ENCODE peak calls at places on chromosomes 13 and 19, in eight cellular contexts. One of them, this sample, is unnamed.
A peak's percentile ranks its signal among the peaks of the same experiment; 100 is the strongest.

GRCh38 chr19:33767898-33768413 is 28.7 kb upstream of the KCTD15 start:
- DNase-seq in pancreas: no peak
- DNase-seq in astrocyte: no peak
- DNase-seq in tibial artery: no peak
- DNase-seq in hepatocyte: peak; percentile 80
- DNase-seq in stomach: no peak
- DNase-seq in left lung: no peak
- DNase-seq in left ventricle myocardium inferior: no peak
- DNase-seq in this sample: no peak

GRCh38 chr19:30651066-30651465 is 278.9 kb downstream of the ZNF536 start:
- DNase-seq in hepatocyte: no peak
- DNase-seq in left lung: no peak
- DNase-seq in left ventricle myocardium inferior: no peak
- DNase-seq in stomach: no peak
- DNase-seq in pancreas: peak; percentile 93
- DNase-seq in astrocyte: no peak
- DNase-seq in tibial artery: no peak
- DNase-seq in this sample: no peak

GRCh38 chr13:27617801-27618411 is 2.4 kb downstream of the LNX2 start:
- DNase-seq in left ventricle myocardium inferior: no peak
- DNase-seq in tibial artery: no peak
- DNase-seq in stomach: peak; percentile 28
- DNase-seq in pancreas: peak; percentile 39
- DNase-seq in left lung: no peak
- DNase-seq in astrocyte: no peak
- DNase-seq in hepatocyte: no peak
- DNase-seq in this sample: no peak

GRCh38 chr19:511101-511841 is 4.0 kb downstream of the TPGS1 start:
- DNase-seq in stomach: peak; percentile 37
- DNase-seq in hepatocyte: peak; percentile 74
- DNase-seq in astrocyte: peak; percentile 68
- DNase-seq in left lung: no peak
- DNase-seq in tibial artery: no peak
- DNase-seq in pancreas: no peak
- DNase-seq in left ventricle myocardium inferior: no peak
- DNase-seq in this sample: no peak

GRCh38 chr13:23578411-23579071 is 8.3 kb downstream of the TNFRSF19 start:
- DNase-seq in pancreas: peak; percentile 82
- DNase-seq in astrocyte: peak; percentile 55
- DNase-seq in hepatocyte: peak; percentile 90
- DNase-seq in left ventricle myocardium inferior: peak; percentile 82
- DNase-seq in tibial artery: peak; percentile 83
- DNase-seq in stomach: peak; percentile 79
- DNase-seq in left lung: peak; percentile 86
- DNase-seq in this sample: peak; percentile 79

GRCh38 chr19:34276614-34277013 is 22.3 kb downstream of the GARRE1 start:
- DNase-seq in left lung: no peak
- DNase-seq in hepatocyte: no peak
- DNase-seq in stomach: no peak
- DNase-seq in pancreas: no peak
- DNase-seq in tibial artery: no peak
- DNase-seq in left ventricle myocardium inferior: no peak
- DNase-seq in astrocyte: no peak
- DNase-seq in this sample: no peak

GRCh38 chr19:49875801-49876421 is 1.2 kb downstream of the AKT1S1 start:
- DNase-seq in left lung: no peak
- DNase-seq in astrocyte: no peak
- DNase-seq in left ventricle myocardium inferior: peak; percentile 64
- DNase-seq in tibial artery: peak; percentile 86
- DNase-seq in hepatocyte: peak; percentile 68
- DNase-seq in pancreas: peak; percentile 72
- DNase-seq in stomach: no peak
- DNase-seq in this sample: peak; percentile 87

GRCh38 chr13:106318941-106319411 is 216.5 kb downstream of the EFNB2 start:
- DNase-seq in astrocyte: peak; percentile 98
- DNase-seq in hepatocyte: peak; percentile 61
- DNase-seq in pancreas: no peak
- DNase-seq in stomach: no peak
- DNase-seq in left lung: peak; percentile 62
- DNase-seq in tibial artery: no peak
- DNase-seq in left ventricle myocardium inferior: no peak
- DNase-seq in this sample: no peak

GRCh38 chr19:52307275-52307674 is 10.3 kb downstream of the ZNF480 start:
- DNase-seq in stomach: no peak
- DNase-seq in tibial artery: no peak
- DNase-seq in left lung: no peak
- DNase-seq in astrocyte: peak; percentile 39
- DNase-seq in hepatocyte: no peak
- DNase-seq in left ventricle myocardium inferior: no peak
- DNase-seq in pancreas: no peak
- DNase-seq in this sample: no peak

GRCh38 chr13:75326173-75327131 is 155.5 kb downstream of the TBC1D4 start:
- DNase-seq in left lung: no peak
- DNase-seq in astrocyte: peak; percentile 61
- DNase-seq in hepatocyte: peak; percentile 9
- DNase-seq in tibial artery: no peak
- DNase-seq in stomach: no peak
- DNase-seq in pancreas: no peak
- DNase-seq in left ventricle myocardium inferior: no peak
- DNase-seq in this sample: peak; percentile 52

GRCh38 chr19:409006-409514 is at the start of gene C2CD4C:
- DNase-seq in pancreas: no peak
- DNase-seq in hepatocyte: peak; percentile 58
- DNase-seq in stomach: no peak
- DNase-seq in astrocyte: no peak
- DNase-seq in left lung: peak; percentile 26
- DNase-seq in left ventricle myocardium inferior: no peak
- DNase-seq in tibial artery: peak; percentile 50
- DNase-seq in this sample: no peak

GRCh38 chr13:47726394-47726793 is 274.7 kb downstream of the SUCLA2 start:
- DNase-seq in tibial artery: no peak
- DNase-seq in left lung: no peak
- DNase-seq in hepatocyte: no peak
- DNase-seq in left ventricle myocardium inferior: no peak
- DNase-seq in pancreas: no peak
- DNase-seq in stomach: no peak
- DNase-seq in astrocyte: no peak
- DNase-seq in this sample: no peak

GRCh38 chr19:8120636-8121480 is 28.5 kb downstream of the FBN3 start:
- DNase-seq in left lung: no peak
- DNase-seq in tibial artery: no peak
- DNase-seq in hepatocyte: no peak
- DNase-seq in pancreas: no peak
- DNase-seq in astrocyte: no peak
- DNase-seq in stomach: no peak
- DNase-seq in left ventricle myocardium inferior: no peak
- DNase-seq in this sample: no peak

GRCh38 chr13:89982406-89983085 is 1364.9 kb upstream of the MIR17HG start:
- DNase-seq in left lung: no peak
- DNase-seq in pancreas: no peak
- DNase-seq in left ventricle myocardium inferior: no peak
- DNase-seq in stomach: no peak
- DNase-seq in astrocyte: peak; percentile 46
- DNase-seq in hepatocyte: peak; percentile 5
- DNase-seq in tibial artery: no peak
- DNase-seq in this sample: no peak

GRCh38 chr13:85261757-85262346 is 537.4 kb downstream of the SLITRK6 start:
- DNase-seq in astrocyte: no peak
- DNase-seq in hepatocyte: peak; percentile 20
- DNase-seq in tibial artery: no peak
- DNase-seq in left lung: no peak
- DNase-seq in left ventricle myocardium inferior: no peak
- DNase-seq in stomach: no peak
- DNase-seq in pancreas: no peak
- DNase-seq in this sample: no peak

GRCh38 chr13:20344836-20345490 is 112.8 kb upstream of the GJB6 start:
- DNase-seq in pancreas: no peak
- DNase-seq in stomach: no peak
- DNase-seq in left ventricle myocardium inferior: no peak
- DNase-seq in astrocyte: no peak
- DNase-seq in hepatocyte: no peak
- DNase-seq in tibial artery: no peak
- DNase-seq in left lung: no peak
- DNase-seq in this sample: no peak

GRCh38 chr19:15779756-15780476 is 7.5 kb upstream of the OR10H5 start:
- DNase-seq in hepatocyte: no peak
- DNase-seq in tibial artery: peak; percentile 82
- DNase-seq in pancreas: peak; percentile 61
- DNase-seq in astrocyte: no peak
- DNase-seq in stomach: peak; percentile 60
- DNase-seq in left ventricle myocardium inferior: peak; percentile 73
- DNase-seq in left lung: peak; percentile 67
- DNase-seq in this sample: peak; percentile 89

GRCh38 chr13:19618925-19619324 is 14.5 kb upstream of the MPHOSPH8 start:
- DNase-seq in pancreas: peak; percentile 25
- DNase-seq in left lung: no peak
- DNase-seq in left ventricle myocardium inferior: no peak
- DNase-seq in tibial artery: no peak
- DNase-seq in hepatocyte: peak; percentile 16
- DNase-seq in astrocyte: no peak
- DNase-seq in stomach: no peak
- DNase-seq in this sample: no peak

GRCh38 chr19:37977992-37978391 is 71.0 kb downstream of the SIPA1L3 start:
- DNase-seq in left lung: no peak
- DNase-seq in pancreas: no peak
- DNase-seq in stomach: no peak
- DNase-seq in astrocyte: peak; percentile 98
- DNase-seq in tibial artery: peak; percentile 15
- DNase-seq in left ventricle myocardium inferior: no peak
- DNase-seq in hepatocyte: no peak
- DNase-seq in this sample: no peak

GRCh38 chr13:44648392-44649117 is 72.4 kb upstream of the TSC22D1 start:
- DNase-seq in left ventricle myocardium inferior: no peak
- DNase-seq in tibial artery: no peak
- DNase-seq in left lung: no peak
- DNase-seq in astrocyte: no peak
- DNase-seq in hepatocyte: peak; percentile 16
- DNase-seq in pancreas: peak; percentile 12
- DNase-seq in stomach: no peak
- DNase-seq in this sample: no peak

GRCh38 chr19:14015454-14016035 is 9.4 kb upstream of the RFX1 start:
- DNase-seq in stomach: no peak
- DNase-seq in astrocyte: no peak
- DNase-seq in tibial artery: no peak
- DNase-seq in left ventricle myocardium inferior: no peak
- DNase-seq in hepatocyte: peak; percentile 53
- DNase-seq in pancreas: no peak
- DNase-seq in left lung: no peak
- DNase-seq in this sample: no peak

DNA sequence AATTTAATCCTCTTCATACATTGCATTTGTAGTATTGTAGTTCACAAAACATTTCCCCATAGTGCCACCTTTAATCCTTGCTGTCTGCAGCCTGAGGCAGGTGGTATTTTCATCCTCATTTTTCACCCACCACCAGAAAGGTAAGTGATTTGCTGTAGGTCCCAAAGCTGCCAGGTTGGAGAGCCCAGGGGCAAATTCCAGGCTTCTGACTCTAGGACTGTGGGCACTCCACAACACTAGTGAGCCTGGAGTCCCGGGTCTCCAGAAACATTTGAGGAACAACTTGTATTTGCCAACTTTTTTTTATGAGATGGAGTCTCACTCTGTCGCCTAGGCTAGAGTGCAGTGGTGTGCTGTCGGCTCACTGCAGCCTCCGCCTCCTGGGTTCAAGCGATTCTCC is 6.2 kb downstream of the ILF3 start:
- DNase-seq in pancreas: no peak
- DNase-seq in left ventricle myocardium inferior: no peak
- DNase-seq in hepatocyte: no peak
- DNase-seq in left lung: no peak
- DNase-seq in stomach: no peak
- DNase-seq in tibial artery: no peak
- DNase-seq in astrocyte: no peak
- DNase-seq in this sample: no peak
- H3K27ac ChIP-seq in pancreas: no peak overlapping the region
- H3K27ac ChIP-seq in left ventricle myocardium inferior: no peak overlapping the region
- H3K27ac ChIP-seq in hepatocyte: no peak overlapping the region
- H3K27ac ChIP-seq in left lung: no peak overlapping the region
- H3K27ac ChIP-seq in stomach: no peak overlapping the region
- H3K27ac ChIP-seq in tibial artery: no peak overlapping the region
- H3K27ac ChIP-seq in astrocyte: no peak overlapping the region
- H3K27ac ChIP-seq in this sample: no peak overlapping the region

DNA sequence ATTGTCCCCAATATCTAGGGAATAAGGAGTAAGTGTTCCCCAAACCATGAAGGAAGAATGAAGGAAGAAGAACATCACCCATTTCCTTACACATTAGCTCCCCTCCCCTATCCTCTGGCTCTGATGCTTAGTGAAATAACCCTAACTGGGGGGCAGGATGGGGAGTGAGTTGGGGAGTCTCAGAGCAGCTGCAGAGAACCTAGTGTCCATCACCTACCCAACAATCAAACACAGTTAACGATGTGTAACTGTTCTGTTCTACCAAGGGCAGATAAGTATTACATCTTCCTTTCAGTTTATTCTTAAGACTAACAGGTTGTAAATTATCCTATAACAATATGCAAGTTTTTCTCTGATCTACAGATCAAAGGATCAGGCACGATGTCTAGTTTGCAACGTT is 12.8 kb downstream of the ELF1 start:
- DNase-seq in astrocyte: no peak
- DNase-seq in hepatocyte: no peak
- DNase-seq in left ventricle myocardium inferior: no peak
- DNase-seq in stomach: no peak
- DNase-seq in pancreas: no peak
- DNase-seq in tibial artery: no peak
- DNase-seq in left lung: no peak
- DNase-seq in this sample: no peak
- H3K4me1 ChIP-seq in astrocyte: no peaks in the 10 kb centered on the region
- H3K4me1 ChIP-seq in hepatocyte: peaks cover 57% of the 10 kb centered on the region
- H3K4me1 ChIP-seq in left ventricle myocardium inferior: peaks cover 69% of the 10 kb centered on the region
- H3K4me1 ChIP-seq in stomach: peaks cover 96% of the 10 kb centered on the region
- H3K4me1 ChIP-seq in pancreas: peaks cover 83% of the 10 kb centered on the region
- H3K4me1 ChIP-seq in tibial artery: no peaks in the 10 kb centered on the region
- H3K4me1 ChIP-seq in left lung: peaks cover 92% of the 10 kb centered on the region
- H3K4me1 ChIP-seq in this sample: peaks cover 5% of the 10 kb centered on the region

DNA sequence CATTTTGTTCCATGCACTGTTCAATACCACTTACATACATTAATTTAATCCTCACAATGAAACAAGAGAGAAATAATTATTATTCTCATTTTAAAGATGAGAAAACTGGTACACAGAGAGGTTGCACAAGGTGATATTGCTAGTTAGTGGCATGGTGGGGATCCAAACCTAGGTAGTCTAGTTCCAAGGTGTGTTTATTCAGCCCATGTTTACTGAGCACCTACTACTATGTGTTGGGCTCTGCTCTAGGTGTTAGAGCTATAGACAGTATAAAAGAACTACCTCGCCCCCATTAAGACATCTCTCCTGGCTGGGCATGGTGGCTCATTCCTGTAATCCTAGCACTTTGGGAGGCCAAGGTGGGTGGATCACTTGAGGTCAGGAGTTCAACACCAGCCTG is 3.2 kb upstream of the PMIS2 start:
- DNase-seq in left ventricle myocardium inferior: no peak
- DNase-seq in pancreas: no peak
- DNase-seq in hepatocyte: no peak
- DNase-seq in left lung: no peak
- DNase-seq in astrocyte: no peak
- DNase-seq in stomach: no peak
- DNase-seq in tibial artery: no peak
- DNase-seq in this sample: no peak
- TF ChIP-seq CTCF in left ventricle myocardium inferior: no peak
- TF ChIP-seq CTCF in pancreas: no peak
- TF ChIP-seq CTCF in hepatocyte: no peak
- TF ChIP-seq CTCF in left lung: no peak
- TF ChIP-seq CTCF in astrocyte: no peak
- TF ChIP-seq CTCF in stomach: no peak
- TF ChIP-seq CTCF in tibial artery: no peak
- TF ChIP-seq CTCF in this sample: no peak

GRCh38 chr19:48614436-48615144 is at the start of gene FAM83E:
- DNase-seq in tibial artery: peak; percentile 64
- DNase-seq in stomach: peak; percentile 90
- DNase-seq in left ventricle myocardium inferior: no peak
- DNase-seq in pancreas: peak; percentile 48
- DNase-seq in left lung: peak; percentile 89
- DNase-seq in astrocyte: no peak
- DNase-seq in hepatocyte: peak; percentile 91
- DNase-seq in this sample: peak; percentile 53
- H3K27ac ChIP-seq in tibial artery: no peak within 1 kb of the TSS
- H3K27ac ChIP-seq in stomach: peak within 1 kb of the TSS; percentile 92
- H3K27ac ChIP-seq in left ventricle myocardium inferior: no peak within 1 kb of the TSS
- H3K27ac ChIP-seq in pancreas: peak within 1 kb of the TSS; percentile 15
- H3K27ac ChIP-seq in left lung: peak within 1 kb of the TSS; percentile 62
- H3K27ac ChIP-seq in astrocyte: no peak within 1 kb of the TSS
- H3K27ac ChIP-seq in hepatocyte: peak within 1 kb of the TSS; percentile 86
- H3K27ac ChIP-seq in this sample: no peak within 1 kb of the TSS